ENCODE peak calls at places on chromosomes 5 and 9, in six cellular contexts. One of them, this sample, is unnamed. For H3K4me1, the result is how much of the 10 kb centered on the place peaks cover.

GRCh38 chr9:75229605-75230332 is 141.5 kb downstream of the OSTF1 start:
- DNase-seq in heart right ventricle: no peak
- DNase-seq in tibial nerve: no peak
- DNase-seq in A549: peak
- DNase-seq in mammary epithelial cell: peak
- DNase-seq in ascending aorta: peak
- DNase-seq in this sample: no peak

GRCh38 chr9:97398999-97399758 is 12.7 kb upstream of the TDRD7 start:
- DNase-seq in heart right ventricle: peak
- DNase-seq in tibial nerve: no peak
- DNase-seq in A549: peak
- DNase-seq in mammary epithelial cell: peak
- DNase-seq in ascending aorta: no peak
- DNase-seq in this sample: peak

GRCh38 chr9:125541840-125542243 is 165.2 kb downstream of the MAPKAP1 start:
- DNase-seq in heart right ventricle: peak
- DNase-seq in tibial nerve: no peak
- DNase-seq in A549: no peak
- DNase-seq in mammary epithelial cell: no peak
- DNase-seq in ascending aorta: no peak
- DNase-seq in this sample: no peak

GRCh38 chr9:86749530-86750275 is 197.6 kb downstream of the GAS1 start:
- DNase-seq in heart right ventricle: no peak
- DNase-seq in tibial nerve: no peak
- DNase-seq in A549: no peak
- DNase-seq in mammary epithelial cell: no peak
- DNase-seq in ascending aorta: no peak
- DNase-seq in this sample: no peak

GRCh38 chr5:32709789-32710334 is 1.3 kb upstream of the NPR3 start:
- DNase-seq in heart right ventricle: peak
- DNase-seq in tibial nerve: peak
- DNase-seq in A549: peak
- DNase-seq in mammary epithelial cell: peak
- DNase-seq in ascending aorta: no peak
- DNase-seq in this sample: no peak

GRCh38 chr5:134763221-134763620 is 4.6 kb downstream of the DDX46 start:
- DNase-seq in heart right ventricle: no peak
- DNase-seq in tibial nerve: no peak
- DNase-seq in A549: no peak
- DNase-seq in mammary epithelial cell: no peak
- DNase-seq in ascending aorta: no peak
- DNase-seq in this sample: no peak

GRCh38 chr5:29089591-29090141 is 2051.3 kb upstream of the CDH9 start:
- DNase-seq in heart right ventricle: no peak
- DNase-seq in tibial nerve: no peak
- DNase-seq in A549: no peak
- DNase-seq in mammary epithelial cell: no peak
- DNase-seq in ascending aorta: no peak
- DNase-seq in this sample: no peak

GRCh38 chr5:135212361-135213033 is 178.5 kb upstream of the PITX1 start:
- DNase-seq in heart right ventricle: no peak
- DNase-seq in tibial nerve: no peak
- DNase-seq in A549: no peak
- DNase-seq in mammary epithelial cell: no peak
- DNase-seq in ascending aorta: no peak
- DNase-seq in this sample: no peak

GRCh38 chr5:42993516-42994284 is 46.4 kb downstream of the ANXA2R start:
- DNase-seq in heart right ventricle: no peak
- DNase-seq in tibial nerve: no peak
- DNase-seq in A549: peak
- DNase-seq in mammary epithelial cell: no peak
- DNase-seq in ascending aorta: no peak
- DNase-seq in this sample: peak

GRCh38 chr9:69186841-69187611 is 12.9 kb downstream of the TJP2 start:
- DNase-seq in heart right ventricle: no peak
- DNase-seq in tibial nerve: no peak
- DNase-seq in A549: no peak
- DNase-seq in mammary epithelial cell: peak
- DNase-seq in ascending aorta: no peak
- DNase-seq in this sample: no peak

GRCh38 chr5:131532016-131532640 is 102.9 kb downstream of the RAPGEF6 start:
- DNase-seq in heart right ventricle: no peak
- DNase-seq in tibial nerve: no peak
- DNase-seq in A549: no peak
- DNase-seq in mammary epithelial cell: no peak
- DNase-seq in ascending aorta: no peak
- DNase-seq in this sample: no peak

GRCh38 chr9:25935188-25935587 is 256.9 kb upstream of the TUSC1 start:
- DNase-seq in heart right ventricle: no peak
- DNase-seq in tibial nerve: no peak
- DNase-seq in A549: no peak
- DNase-seq in mammary epithelial cell: no peak
- DNase-seq in ascending aorta: no peak
- DNase-seq in this sample: no peak
- H3K4me3 ChIP-seq in heart right ventricle: no peak
- H3K4me3 ChIP-seq in tibial nerve: no peak
- H3K4me3 ChIP-seq in A549: no peak
- H3K4me3 ChIP-seq in mammary epithelial cell: no peak
- H3K4me3 ChIP-seq in ascending aorta: no peak
- H3K4me3 ChIP-seq in this sample: no peak

GRCh38 chr9:83512621-83513020 is 25.6 kb downstream of the FRMD3 start:
- DNase-seq in heart right ventricle: no peak
- DNase-seq in tibial nerve: no peak
- DNase-seq in A549: no peak
- DNase-seq in mammary epithelial cell: no peak
- DNase-seq in ascending aorta: no peak
- DNase-seq in this sample: no peak

GRCh38 chr9:83509372-83509771 is 28.8 kb downstream of the FRMD3 start:
- DNase-seq in heart right ventricle: no peak
- DNase-seq in tibial nerve: no peak
- DNase-seq in A549: no peak
- DNase-seq in mammary epithelial cell: no peak
- DNase-seq in ascending aorta: no peak
- DNase-seq in this sample: no peak

GRCh38 chr9:83514767-83515166 is 23.4 kb downstream of the FRMD3 start:
- DNase-seq in heart right ventricle: no peak
- DNase-seq in tibial nerve: no peak
- DNase-seq in A549: no peak
- DNase-seq in mammary epithelial cell: no peak
- DNase-seq in ascending aorta: no peak
- DNase-seq in this sample: no peak

GRCh38 chr9:83508072-83508471 is 30.1 kb downstream of the FRMD3 start:
- DNase-seq in heart right ventricle: no peak
- DNase-seq in tibial nerve: no peak
- DNase-seq in A549: no peak
- DNase-seq in mammary epithelial cell: no peak
- DNase-seq in ascending aorta: no peak
- DNase-seq in this sample: no peak

GRCh38 chr9:83511051-83511450 is 27.1 kb downstream of the FRMD3 start:
- DNase-seq in heart right ventricle: no peak
- DNase-seq in tibial nerve: no peak
- DNase-seq in A549: no peak
- DNase-seq in mammary epithelial cell: peak
- DNase-seq in ascending aorta: no peak
- DNase-seq in this sample: no peak
- H3K4me1 ChIP-seq in heart right ventricle: under half
- H3K4me1 ChIP-seq in tibial nerve: under half
- H3K4me1 ChIP-seq in A549: under half
- H3K4me1 ChIP-seq in mammary epithelial cell: under half
- H3K4me1 ChIP-seq in ascending aorta: under half
- H3K4me1 ChIP-seq in this sample: under half

GRCh38 chr9:94921072-94921471 is 194.6 kb downstream of the AOPEP start:
- DNase-seq in heart right ventricle: no peak
- DNase-seq in tibial nerve: no peak
- DNase-seq in A549: peak
- DNase-seq in mammary epithelial cell: peak
- DNase-seq in ascending aorta: no peak
- DNase-seq in this sample: no peak

GRCh38 chr9:94919376-94920098 is 193.0 kb downstream of the AOPEP start:
- DNase-seq in heart right ventricle: no peak
- DNase-seq in tibial nerve: no peak
- DNase-seq in A549: peak
- DNase-seq in mammary epithelial cell: peak
- DNase-seq in ascending aorta: no peak
- DNase-seq in this sample: no peak

GRCh38 chr9:94922098-94922607 is 195.7 kb downstream of the AOPEP start:
- DNase-seq in heart right ventricle: no peak
- DNase-seq in tibial nerve: peak
- DNase-seq in A549: peak
- DNase-seq in mammary epithelial cell: peak
- DNase-seq in ascending aorta: no peak
- DNase-seq in this sample: no peak

GRCh38 chr9:94921656-94922055 is 195.2 kb downstream of the AOPEP start:
- DNase-seq in heart right ventricle: no peak
- DNase-seq in tibial nerve: no peak
- DNase-seq in A549: no peak
- DNase-seq in mammary epithelial cell: no peak
- DNase-seq in ascending aorta: no peak
- DNase-seq in this sample: no peak

GRCh38 chr9:94920439-94920951 is 194.0 kb downstream of the AOPEP start:
- DNase-seq in heart right ventricle: peak
- DNase-seq in tibial nerve: peak
- DNase-seq in A549: peak
- DNase-seq in mammary epithelial cell: no peak
- DNase-seq in ascending aorta: no peak
- DNase-seq in this sample: no peak
- H3K4me3 ChIP-seq in heart right ventricle: no peak
- H3K4me3 ChIP-seq in tibial nerve: no peak
- H3K4me3 ChIP-seq in A549: peak
- H3K4me3 ChIP-seq in mammary epithelial cell: no peak
- H3K4me3 ChIP-seq in ascending aorta: peak
- H3K4me3 ChIP-seq in this sample: no peak

DNA sequence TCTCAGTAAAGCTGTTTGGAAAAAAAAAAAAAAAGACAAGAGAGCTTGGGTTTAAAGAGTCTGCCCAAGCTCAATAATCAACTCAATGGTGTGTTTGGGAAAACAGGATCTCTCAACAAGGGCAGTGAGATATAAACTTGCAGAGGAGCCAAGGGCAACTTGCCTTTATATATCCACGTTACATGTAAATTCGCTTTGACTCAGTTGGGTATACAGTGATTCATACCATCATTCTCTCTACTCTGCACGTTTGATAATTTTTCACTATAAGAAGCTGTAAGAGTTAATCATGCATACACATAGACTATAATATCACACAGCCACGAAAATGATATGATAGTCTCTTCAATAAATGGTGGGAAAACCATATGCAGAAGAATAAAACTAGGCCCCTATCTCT is 24.9 kb downstream of the ADAM19 start:
- DNase-seq in heart right ventricle: no peak
- DNase-seq in tibial nerve: no peak
- DNase-seq in A549: no peak
- DNase-seq in mammary epithelial cell: no peak
- DNase-seq in ascending aorta: no peak
- DNase-seq in this sample: no peak
- H3K4me1 ChIP-seq in heart right ventricle: half or more
- H3K4me1 ChIP-seq in tibial nerve: under half
- H3K4me1 ChIP-seq in A549: half or more
- H3K4me1 ChIP-seq in mammary epithelial cell: under half
- H3K4me1 ChIP-seq in ascending aorta: under half
- H3K4me1 ChIP-seq in this sample: under half